ENCODE peak calls at places on chromosomes 13 and 19, in nine cellular contexts. One of them, this sample, is unnamed.

GRCh38 chr19:37975596-37976515 is 68.8 kb downstream of the SIPA1L3 start:
- DNase-seq in stimulated activated CD4-positive, alpha-beta T cell treated with anti-CD3 and anti-CD28 coated beads, Interleukin-12 subunit alpha, Interleukin-12 subunit beta, amount 100 ng/mL, for 4 hours: no peak
- DNase-seq in left ventricle myocardium inferior: no peak
- DNase-seq in activated naive CD8-positive, alpha-beta T cell treated with anti-CD3 and anti-CD28 coated beads for 36 hours: no peak
- DNase-seq in HFFc6: no peak
- DNase-seq in EH: no peak
- DNase-seq in type B pancreatic cell: no peak
- DNase-seq in tibial nerve: no peak
- DNase-seq in activated T-cell treated with anti-CD3 and anti-CD28 coated beads for 1 hour: no peak
- DNase-seq in this sample: no peak

GRCh38 chr19:11587302-11587972 is 9.8 kb upstream of the ZNF627 start:
- DNase-seq in type B pancreatic cell: peak
- DNase-seq in HFFc6: peak
- DNase-seq in left ventricle myocardium inferior: peak
- DNase-seq in activated T-cell treated with anti-CD3 and anti-CD28 coated beads for 1 hour: peak
- DNase-seq in tibial nerve: peak
- DNase-seq in EH: peak
- DNase-seq in activated naive CD8-positive, alpha-beta T cell treated with anti-CD3 and anti-CD28 coated beads for 36 hours: peak
- DNase-seq in stimulated activated CD4-positive, alpha-beta T cell treated with anti-CD3 and anti-CD28 coated beads, Interleukin-12 subunit alpha, Interleukin-12 subunit beta, amount 100 ng/mL, for 4 hours: peak
- DNase-seq in this sample: no peak

GRCh38 chr19:40150170-40150569 is 41.1 kb upstream of the MAP3K10 start:
- DNase-seq in activated T-cell treated with anti-CD3 and anti-CD28 coated beads for 1 hour: no peak
- DNase-seq in EH: peak
- DNase-seq in stimulated activated CD4-positive, alpha-beta T cell treated with anti-CD3 and anti-CD28 coated beads, Interleukin-12 subunit alpha, Interleukin-12 subunit beta, amount 100 ng/mL, for 4 hours: no peak
- DNase-seq in activated naive CD8-positive, alpha-beta T cell treated with anti-CD3 and anti-CD28 coated beads for 36 hours: no peak
- DNase-seq in type B pancreatic cell: no peak
- DNase-seq in HFFc6: no peak
- DNase-seq in left ventricle myocardium inferior: no peak
- DNase-seq in tibial nerve: no peak
- DNase-seq in this sample: no peak

GRCh38 chr19:17655751-17656480 is 32.2 kb downstream of the UNC13A start:
- DNase-seq in HFFc6: no peak
- DNase-seq in type B pancreatic cell: no peak
- DNase-seq in stimulated activated CD4-positive, alpha-beta T cell treated with anti-CD3 and anti-CD28 coated beads, Interleukin-12 subunit alpha, Interleukin-12 subunit beta, amount 100 ng/mL, for 4 hours: no peak
- DNase-seq in EH: no peak
- DNase-seq in left ventricle myocardium inferior: no peak
- DNase-seq in activated naive CD8-positive, alpha-beta T cell treated with anti-CD3 and anti-CD28 coated beads for 36 hours: no peak
- DNase-seq in tibial nerve: no peak
- DNase-seq in activated T-cell treated with anti-CD3 and anti-CD28 coated beads for 1 hour: no peak
- DNase-seq in this sample: no peak

GRCh38 chr19:44677019-44677809 is 5.9 kb downstream of the CEACAM19 start:
- DNase-seq in activated naive CD8-positive, alpha-beta T cell treated with anti-CD3 and anti-CD28 coated beads for 36 hours: no peak
- DNase-seq in stimulated activated CD4-positive, alpha-beta T cell treated with anti-CD3 and anti-CD28 coated beads, Interleukin-12 subunit alpha, Interleukin-12 subunit beta, amount 100 ng/mL, for 4 hours: no peak
- DNase-seq in activated T-cell treated with anti-CD3 and anti-CD28 coated beads for 1 hour: no peak
- DNase-seq in tibial nerve: no peak
- DNase-seq in HFFc6: peak
- DNase-seq in EH: peak
- DNase-seq in type B pancreatic cell: no peak
- DNase-seq in left ventricle myocardium inferior: no peak
- DNase-seq in this sample: peak

GRCh38 chr13:60402022-60402421 is 5.0 kb downstream of the TDRD3 start:
- DNase-seq in type B pancreatic cell: no peak
- DNase-seq in activated naive CD8-positive, alpha-beta T cell treated with anti-CD3 and anti-CD28 coated beads for 36 hours: no peak
- DNase-seq in activated T-cell treated with anti-CD3 and anti-CD28 coated beads for 1 hour: no peak
- DNase-seq in HFFc6: peak
- DNase-seq in left ventricle myocardium inferior: no peak
- DNase-seq in EH: peak
- DNase-seq in tibial nerve: no peak
- DNase-seq in stimulated activated CD4-positive, alpha-beta T cell treated with anti-CD3 and anti-CD28 coated beads, Interleukin-12 subunit alpha, Interleukin-12 subunit beta, amount 100 ng/mL, for 4 hours: no peak
- DNase-seq in this sample: no peak

GRCh38 chr13:41075485-41075884 is 14.2 kb downstream of the WBP4 start:
- DNase-seq in type B pancreatic cell: no peak
- DNase-seq in HFFc6: no peak
- DNase-seq in EH: no peak
- DNase-seq in activated T-cell treated with anti-CD3 and anti-CD28 coated beads for 1 hour: no peak
- DNase-seq in tibial nerve: no peak
- DNase-seq in activated naive CD8-positive, alpha-beta T cell treated with anti-CD3 and anti-CD28 coated beads for 36 hours: no peak
- DNase-seq in left ventricle myocardium inferior: no peak
- DNase-seq in stimulated activated CD4-positive, alpha-beta T cell treated with anti-CD3 and anti-CD28 coated beads, Interleukin-12 subunit alpha, Interleukin-12 subunit beta, amount 100 ng/mL, for 4 hours: no peak
- DNase-seq in this sample: no peak

GRCh38 chr13:25286308-25286968 is 850 bp downstream of the MTMR6 start:
- DNase-seq in HFFc6: peak
- DNase-seq in EH: peak
- DNase-seq in type B pancreatic cell: no peak
- DNase-seq in left ventricle myocardium inferior: no peak
- DNase-seq in activated T-cell treated with anti-CD3 and anti-CD28 coated beads for 1 hour: no peak
- DNase-seq in activated naive CD8-positive, alpha-beta T cell treated with anti-CD3 and anti-CD28 coated beads for 36 hours: peak
- DNase-seq in tibial nerve: peak
- DNase-seq in stimulated activated CD4-positive, alpha-beta T cell treated with anti-CD3 and anti-CD28 coated beads, Interleukin-12 subunit alpha, Interleukin-12 subunit beta, amount 100 ng/mL, for 4 hours: no peak
- DNase-seq in this sample: no peak

GRCh38 chr19:51131780-51132680 is 7.3 kb downstream of the SIGLEC9 start:
- DNase-seq in EH: peak
- DNase-seq in left ventricle myocardium inferior: peak
- DNase-seq in stimulated activated CD4-positive, alpha-beta T cell treated with anti-CD3 and anti-CD28 coated beads, Interleukin-12 subunit alpha, Interleukin-12 subunit beta, amount 100 ng/mL, for 4 hours: no peak
- DNase-seq in HFFc6: no peak
- DNase-seq in activated T-cell treated with anti-CD3 and anti-CD28 coated beads for 1 hour: no peak
- DNase-seq in activated naive CD8-positive, alpha-beta T cell treated with anti-CD3 and anti-CD28 coated beads for 36 hours: peak
- DNase-seq in tibial nerve: peak
- DNase-seq in type B pancreatic cell: no peak
- DNase-seq in this sample: peak

GRCh38 chr19:42229263-42229854 is 9.2 kb downstream of the ZNF526 start:
- DNase-seq in activated naive CD8-positive, alpha-beta T cell treated with anti-CD3 and anti-CD28 coated beads for 36 hours: no peak
- DNase-seq in type B pancreatic cell: no peak
- DNase-seq in tibial nerve: no peak
- DNase-seq in HFFc6: no peak
- DNase-seq in activated T-cell treated with anti-CD3 and anti-CD28 coated beads for 1 hour: no peak
- DNase-seq in left ventricle myocardium inferior: no peak
- DNase-seq in stimulated activated CD4-positive, alpha-beta T cell treated with anti-CD3 and anti-CD28 coated beads, Interleukin-12 subunit alpha, Interleukin-12 subunit beta, amount 100 ng/mL, for 4 hours: no peak
- DNase-seq in EH: no peak
- DNase-seq in this sample: no peak

GRCh38 chr13:106721599-106721998 is 153.7 kb upstream of the ARGLU1 start:
- DNase-seq in tibial nerve: no peak
- DNase-seq in type B pancreatic cell: no peak
- DNase-seq in activated naive CD8-positive, alpha-beta T cell treated with anti-CD3 and anti-CD28 coated beads for 36 hours: no peak
- DNase-seq in left ventricle myocardium inferior: no peak
- DNase-seq in HFFc6: no peak
- DNase-seq in EH: no peak
- DNase-seq in stimulated activated CD4-positive, alpha-beta T cell treated with anti-CD3 and anti-CD28 coated beads, Interleukin-12 subunit alpha, Interleukin-12 subunit beta, amount 100 ng/mL, for 4 hours: no peak
- DNase-seq in activated T-cell treated with anti-CD3 and anti-CD28 coated beads for 1 hour: no peak
- DNase-seq in this sample: no peak

GRCh38 chr13:50635504-50635903 is 208.0 kb downstream of the DLEU7 start:
- DNase-seq in tibial nerve: peak
- DNase-seq in type B pancreatic cell: no peak
- DNase-seq in left ventricle myocardium inferior: no peak
- DNase-seq in EH: no peak
- DNase-seq in stimulated activated CD4-positive, alpha-beta T cell treated with anti-CD3 and anti-CD28 coated beads, Interleukin-12 subunit alpha, Interleukin-12 subunit beta, amount 100 ng/mL, for 4 hours: no peak
- DNase-seq in activated T-cell treated with anti-CD3 and anti-CD28 coated beads for 1 hour: no peak
- DNase-seq in activated naive CD8-positive, alpha-beta T cell treated with anti-CD3 and anti-CD28 coated beads for 36 hours: no peak
- DNase-seq in HFFc6: no peak
- DNase-seq in this sample: no peak

GRCh38 chr13:91922969-91923592 is 524.7 kb downstream of the GPC5 start:
- DNase-seq in activated T-cell treated with anti-CD3 and anti-CD28 coated beads for 1 hour: no peak
- DNase-seq in HFFc6: no peak
- DNase-seq in tibial nerve: no peak
- DNase-seq in activated naive CD8-positive, alpha-beta T cell treated with anti-CD3 and anti-CD28 coated beads for 36 hours: no peak
- DNase-seq in EH: no peak
- DNase-seq in stimulated activated CD4-positive, alpha-beta T cell treated with anti-CD3 and anti-CD28 coated beads, Interleukin-12 subunit alpha, Interleukin-12 subunit beta, amount 100 ng/mL, for 4 hours: no peak
- DNase-seq in left ventricle myocardium inferior: no peak
- DNase-seq in type B pancreatic cell: no peak
- DNase-seq in this sample: no peak

GRCh38 chr19:18437481-18438330 is at the start of gene ISYNA1:
- DNase-seq in left ventricle myocardium inferior: peak
- DNase-seq in activated T-cell treated with anti-CD3 and anti-CD28 coated beads for 1 hour: no peak
- DNase-seq in EH: peak
- DNase-seq in type B pancreatic cell: no peak
- DNase-seq in tibial nerve: no peak
- DNase-seq in HFFc6: no peak
- DNase-seq in activated naive CD8-positive, alpha-beta T cell treated with anti-CD3 and anti-CD28 coated beads for 36 hours: peak
- DNase-seq in stimulated activated CD4-positive, alpha-beta T cell treated with anti-CD3 and anti-CD28 coated beads, Interleukin-12 subunit alpha, Interleukin-12 subunit beta, amount 100 ng/mL, for 4 hours: peak
- DNase-seq in this sample: no peak

GRCh38 chr19:38369584-38369983 is 4.8 kb upstream of the PSMD8 start:
- DNase-seq in type B pancreatic cell: no peak
- DNase-seq in EH: no peak
- DNase-seq in left ventricle myocardium inferior: no peak
- DNase-seq in activated T-cell treated with anti-CD3 and anti-CD28 coated beads for 1 hour: no peak
- DNase-seq in stimulated activated CD4-positive, alpha-beta T cell treated with anti-CD3 and anti-CD28 coated beads, Interleukin-12 subunit alpha, Interleukin-12 subunit beta, amount 100 ng/mL, for 4 hours: no peak
- DNase-seq in activated naive CD8-positive, alpha-beta T cell treated with anti-CD3 and anti-CD28 coated beads for 36 hours: no peak
- DNase-seq in HFFc6: no peak
- DNase-seq in tibial nerve: no peak
- DNase-seq in this sample: no peak

GRCh38 chr13:95659500-95659899 is 15.0 kb upstream of the DZIP1 start:
- DNase-seq in EH: no peak
- DNase-seq in stimulated activated CD4-positive, alpha-beta T cell treated with anti-CD3 and anti-CD28 coated beads, Interleukin-12 subunit alpha, Interleukin-12 subunit beta, amount 100 ng/mL, for 4 hours: no peak
- DNase-seq in tibial nerve: no peak
- DNase-seq in activated naive CD8-positive, alpha-beta T cell treated with anti-CD3 and anti-CD28 coated beads for 36 hours: no peak
- DNase-seq in HFFc6: no peak
- DNase-seq in activated T-cell treated with anti-CD3 and anti-CD28 coated beads for 1 hour: no peak
- DNase-seq in left ventricle myocardium inferior: no peak
- DNase-seq in type B pancreatic cell: no peak
- DNase-seq in this sample: no peak

GRCh38 chr19:44905437-44906160 is at the start of gene APOE:
- DNase-seq in HFFc6: no peak
- DNase-seq in type B pancreatic cell: no peak
- DNase-seq in tibial nerve: no peak
- DNase-seq in activated naive CD8-positive, alpha-beta T cell treated with anti-CD3 and anti-CD28 coated beads for 36 hours: no peak
- DNase-seq in activated T-cell treated with anti-CD3 and anti-CD28 coated beads for 1 hour: no peak
- DNase-seq in EH: no peak
- DNase-seq in stimulated activated CD4-positive, alpha-beta T cell treated with anti-CD3 and anti-CD28 coated beads, Interleukin-12 subunit alpha, Interleukin-12 subunit beta, amount 100 ng/mL, for 4 hours: no peak
- DNase-seq in left ventricle myocardium inferior: no peak
- DNase-seq in this sample: no peak

GRCh38 chr19:3184847-3185481 is 766 bp upstream of the NCLN start:
- DNase-seq in type B pancreatic cell: no peak
- DNase-seq in HFFc6: no peak
- DNase-seq in activated naive CD8-positive, alpha-beta T cell treated with anti-CD3 and anti-CD28 coated beads for 36 hours: peak
- DNase-seq in activated T-cell treated with anti-CD3 and anti-CD28 coated beads for 1 hour: no peak
- DNase-seq in left ventricle myocardium inferior: peak
- DNase-seq in tibial nerve: peak
- DNase-seq in stimulated activated CD4-positive, alpha-beta T cell treated with anti-CD3 and anti-CD28 coated beads, Interleukin-12 subunit alpha, Interleukin-12 subunit beta, amount 100 ng/mL, for 4 hours: peak
- DNase-seq in EH: no peak
- DNase-seq in this sample: no peak

GRCh38 chr19:52170304-52170703 is 1.1 kb downstream of the ZNF836 start:
- DNase-seq in stimulated activated CD4-positive, alpha-beta T cell treated with anti-CD3 and anti-CD28 coated beads, Interleukin-12 subunit alpha, Interleukin-12 subunit beta, amount 100 ng/mL, for 4 hours: no peak
- DNase-seq in tibial nerve: no peak
- DNase-seq in EH: peak
- DNase-seq in HFFc6: no peak
- DNase-seq in activated naive CD8-positive, alpha-beta T cell treated with anti-CD3 and anti-CD28 coated beads for 36 hours: peak
- DNase-seq in type B pancreatic cell: no peak
- DNase-seq in left ventricle myocardium inferior: no peak
- DNase-seq in activated T-cell treated with anti-CD3 and anti-CD28 coated beads for 1 hour: no peak
- DNase-seq in this sample: no peak

GRCh38 chr13:24351423-24351822 is 42.0 kb downstream of the C1QTNF9 start:
- DNase-seq in activated T-cell treated with anti-CD3 and anti-CD28 coated beads for 1 hour: no peak
- DNase-seq in type B pancreatic cell: no peak
- DNase-seq in tibial nerve: no peak
- DNase-seq in activated naive CD8-positive, alpha-beta T cell treated with anti-CD3 and anti-CD28 coated beads for 36 hours: no peak
- DNase-seq in stimulated activated CD4-positive, alpha-beta T cell treated with anti-CD3 and anti-CD28 coated beads, Interleukin-12 subunit alpha, Interleukin-12 subunit beta, amount 100 ng/mL, for 4 hours: no peak
- DNase-seq in HFFc6: no peak
- DNase-seq in left ventricle myocardium inferior: no peak
- DNase-seq in EH: no peak
- DNase-seq in this sample: no peak

GRCh38 chr19:2149980-2150793 is 1.2 kb downstream of the AP3D1 start:
- DNase-seq in EH: peak
- DNase-seq in left ventricle myocardium inferior: no peak
- DNase-seq in activated naive CD8-positive, alpha-beta T cell treated with anti-CD3 and anti-CD28 coated beads for 36 hours: peak
- DNase-seq in HFFc6: no peak
- DNase-seq in stimulated activated CD4-positive, alpha-beta T cell treated with anti-CD3 and anti-CD28 coated beads, Interleukin-12 subunit alpha, Interleukin-12 subunit beta, amount 100 ng/mL, for 4 hours: no peak
- DNase-seq in type B pancreatic cell: no peak
- DNase-seq in activated T-cell treated with anti-CD3 and anti-CD28 coated beads for 1 hour: no peak
- DNase-seq in tibial nerve: no peak
- DNase-seq in this sample: no peak

This sample was measured in retinal pigment epithelial cell.